ENCODE peak calls at places on chromosomes 16 and 17, in seven cellular contexts. L, R, G, B, P, J and Y are unnamed samples.
A peak's percentile ranks its signal among the peaks of the same experiment; 100 is the strongest.

GRCh38 chr17:50689956-50690886 is 17.5 kb downstream of the ANKRD40 start:
- ATAC-seq in L (no peak), R (no peak), G (no peak), B (peak; percentile 3), P (no peak), J (no peak), Y (no peak)

GRCh38 chr16:23424292-23424958 is 28.6 kb downstream of the COG7 start:
- ATAC-seq in L (no peak), R (no peak), G (peak; percentile 87), B (peak; percentile 91), P (no peak), J (peak; percentile 69), Y (no peak)

GRCh38 chr16:81595676-81596292 is 151.2 kb downstream of the CMIP start:
- ATAC-seq in L (no peak), R (no peak), G (no peak), B (no peak), P (no peak), J (no peak), Y (no peak)

GRCh38 chr17:39775075-39775474 is 37.3 kb downstream of the GRB7 start:
- ATAC-seq in L (no peak), R (no peak), G (no peak), B (no peak), P (no peak), J (no peak), Y (no peak)

GRCh38 chr17:41823141-41823524 is 10.3 kb downstream of the FKBP10 start:
- ATAC-seq in L (no peak), R (no peak), G (no peak), B (no peak), P (no peak), J (no peak), Y (no peak)

GRCh38 chr16:660132-660458 is 7.8 kb upstream of the RHOT2 start:
- ATAC-seq in L (no peak), R (no peak), G (no peak), B (peak; percentile 5), P (no peak), J (peak; percentile 0), Y (no peak)

GRCh38 chr16:3469736-3470135 is 25.6 kb downstream of the C16orf90 start:
- ATAC-seq in L (no peak), R (no peak), G (no peak), B (no peak), P (no peak), J (no peak), Y (no peak)

GRCh38 chr16:79415983-79416641 is 184.4 kb downstream of the MAF start:
- ATAC-seq in L (no peak), R (no peak), G (no peak), B (no peak), P (no peak), J (no peak), Y (no peak)

GRCh38 chr16:64659863-64660262 is 462.0 kb downstream of the CDH11 start:
- ATAC-seq in L (no peak), R (no peak), G (no peak), B (no peak), P (no peak), J (no peak), Y (no peak)

DNA sequence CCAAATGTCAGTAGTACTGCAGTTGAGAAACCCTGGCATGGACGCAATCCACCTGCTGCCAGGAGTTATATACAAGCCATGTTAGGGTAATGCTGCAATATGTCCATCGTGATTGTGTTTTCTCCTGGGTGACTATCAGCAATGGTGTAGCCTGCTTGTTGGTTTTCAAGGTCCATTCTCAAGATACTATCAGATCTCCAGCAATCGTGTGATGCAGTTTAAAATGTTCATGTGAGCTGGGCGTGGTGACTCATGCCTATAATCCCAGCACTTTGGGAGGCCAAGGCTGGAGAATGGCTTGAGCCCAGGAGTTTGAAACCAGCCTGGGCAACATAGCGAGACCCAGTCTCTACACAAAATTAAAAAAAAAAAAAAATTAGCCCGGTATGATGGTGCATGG is 24.0 kb downstream of the ABCC1 start:
- ATAC-seq in L (peak; percentile 75), R (no peak), G (no peak), B (no peak), P (peak; percentile 7), J (no peak), Y (no peak)
- H3K9me3 ChIP-seq in L (peaks cover 8% of the 10 kb centered on the region), R (no peaks in the 10 kb centered on the region), G (no peaks in the 10 kb centered on the region), B (peaks cover 45% of the 10 kb centered on the region), P (no peaks in the 10 kb centered on the region), J (peaks cover 7% of the 10 kb centered on the region), Y (peaks cover 4% of the 10 kb centered on the region)

GRCh38 chr17:17743391-17744112 is 62.3 kb downstream of the RAI1 start:
- ATAC-seq in L (no peak), R (no peak), G (no peak), B (no peak), P (no peak), J (no peak), Y (no peak)

GRCh38 chr17:17748179-17748578 is 66.9 kb downstream of the RAI1 start:
- ATAC-seq in L (no peak), R (no peak), G (no peak), B (no peak), P (no peak), J (no peak), Y (no peak)

GRCh38 chr17:17748604-17749003 is 67.3 kb downstream of the RAI1 start:
- ATAC-seq in L (no peak), R (no peak), G (no peak), B (no peak), P (no peak), J (no peak), Y (no peak)

GRCh38 chr17:17744116-17744515 is 62.9 kb downstream of the RAI1 start:
- ATAC-seq in L (no peak), R (no peak), G (no peak), B (no peak), P (no peak), J (no peak), Y (no peak)

GRCh38 chr17:17745476-17746455 is 64.5 kb downstream of the RAI1 start:
- ATAC-seq in L (peak; percentile 19), R (no peak), G (no peak), B (no peak), P (no peak), J (no peak), Y (no peak)
- H3K4me1 ChIP-seq in L (peaks cover 18% of the 10 kb centered on the region), R (no peaks in the 10 kb centered on the region), G (peaks cover 10% of the 10 kb centered on the region), B (peaks cover 35% of the 10 kb centered on the region), P (peaks cover 73% of the 10 kb centered on the region), J (peaks cover 36% of the 10 kb centered on the region), Y (no peaks in the 10 kb centered on the region)

DNA sequence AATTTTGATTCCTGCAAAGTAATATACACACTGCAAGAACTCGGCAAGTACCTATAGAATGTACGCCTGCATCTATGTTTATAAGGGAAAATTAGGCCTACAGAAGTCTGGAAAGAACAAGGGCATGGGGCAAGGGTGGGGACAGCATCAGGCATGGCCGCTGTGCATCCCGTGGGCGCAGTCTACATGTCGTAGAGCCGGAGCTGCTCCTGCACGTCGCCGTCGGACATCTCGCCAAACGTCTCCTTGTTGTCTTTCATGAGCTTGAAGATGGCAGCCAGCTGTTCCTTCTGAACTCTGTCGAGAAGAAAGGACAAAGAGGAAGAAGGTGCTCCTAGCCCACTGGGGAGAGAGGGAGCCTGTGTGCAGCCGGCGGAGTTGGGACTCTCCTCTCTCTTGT is 33.4 kb downstream of the MXRA7 start:
- ATAC-seq in L (no peak), R (no peak), G (no peak), B (no peak), P (no peak), J (no peak), Y (no peak)
- H3K27ac ChIP-seq in L (no peak overlapping the region), R (no peak overlapping the region), G (no peak overlapping the region), B (no peak overlapping the region), P (no peak overlapping the region), J (no peak overlapping the region), Y (no peak overlapping the region)

GRCh38 chr16:35564148-35564547 is 2104.7 kb downstream of the TP53TG3F start:
- ATAC-seq in L (no peak), R (no peak), G (no peak), B (no peak), P (no peak), J (no peak), Y (no peak)
- H3K9me3 ChIP-seq in L (no peaks in the 10 kb centered on the region), R (no peaks in the 10 kb centered on the region), G (no peaks in the 10 kb centered on the region), B (no peaks in the 10 kb centered on the region), P (no peaks in the 10 kb centered on the region), J (no peaks in the 10 kb centered on the region), Y (no peaks in the 10 kb centered on the region)

GRCh38 chr17:77369544-77369971 is 228.8 kb downstream of the SEC14L1 start:
- ATAC-seq in L (no peak), R (no peak), G (no peak), B (no peak), P (no peak), J (no peak), Y (no peak)
- H3K4me1 ChIP-seq in L (peaks cover 50% of the 10 kb centered on the region), R (peaks cover 22% of the 10 kb centered on the region), G (peaks cover 58% of the 10 kb centered on the region), B (peaks cover 83% of the 10 kb centered on the region), P (peaks cover 62% of the 10 kb centered on the region), J (peaks cover 61% of the 10 kb centered on the region), Y (peaks cover 7% of the 10 kb centered on the region)

GRCh38 chr16:70684146-70685060 is 1.4 kb downstream of the MTSS2 start:
- ATAC-seq in L (no peak), R (peak; percentile 56), G (no peak), B (no peak), P (no peak), J (no peak), Y (no peak)
- H3K27ac ChIP-seq in L (peak overlapping the region; percentile 86), R (peak overlapping the region; percentile 83), G (peak overlapping the region; percentile 92), B (peak overlapping the region; percentile 92), P (peak overlapping the region; percentile 74), J (peak overlapping the region; percentile 73), Y (peak overlapping the region; percentile 97)